ENCODE peak calls at places on chromosomes 4 and X, in five cellular contexts. B is body of pancreas, W is lung, I is thoracic aorta, K is heart right ventricle. T is an unnamed sample.

GRCh38 chrX:39144965-39145364 is 343.7 kb downstream of the MID1IP1 start:
- DNase-seq in B (no peak), W (no peak), I (no peak), K (no peak), T (no peak)

GRCh38 chrX:8971116-8971515 is 62.8 kb downstream of the FAM9B start:
- DNase-seq in B (no peak), W (no peak), I (no peak), K (no peak), T (no peak)

GRCh38 chrX:38664285-38664684 is 102.9 kb downstream of the TSPAN7 start:
- DNase-seq in B (peak; percentile 14), W (no peak), I (no peak), K (peak; percentile 6), T (no peak)

GRCh38 chr4:149047368-149047767 is 605.2 kb upstream of the NR3C2 start:
- DNase-seq in B (no peak), W (no peak), I (no peak), K (no peak), T (no peak)

GRCh38 chr4:89549907-89550306 is 242.3 kb upstream of the GPRIN3 start:
- DNase-seq in B (no peak), W (no peak), I (no peak), K (no peak), T (no peak)

GRCh38 chr4:80172203-80172602 is 25.1 kb upstream of the PRDM8 start:
- DNase-seq in B (no peak), W (no peak), I (no peak), K (no peak), T (no peak)

GRCh38 chrX:111244238-111244750 is 26.0 kb downstream of the CAPN6 start:
- DNase-seq in B (no peak), W (no peak), I (no peak), K (no peak), T (no peak)

GRCh38 chr4:150244600-150244999 is 166.4 kb downstream of the DCLK2 start:
- DNase-seq in B (peak; percentile 18), W (no peak), I (no peak), K (no peak), T (no peak)

GRCh38 chrX:9788908-9789307 is 2.7 kb downstream of the SHROOM2 start:
- DNase-seq in B (peak; percentile 58), W (peak; percentile 35), I (no peak), K (no peak), T (no peak)

GRCh38 chrX:85627363-85627762 is 247.9 kb upstream of the POF1B start:
- DNase-seq in B (no peak), W (no peak), I (no peak), K (no peak), T (no peak)

GRCh38 chr4:81471361-81472248 is at the start of gene RASGEF1B:
- DNase-seq in B (peak; percentile 93), W (peak; percentile 89), I (peak; percentile 40), K (peak; percentile 88), T (peak; percentile 89)

GRCh38 chrX:40470830-40471429 is 109.8 kb upstream of the ATP6AP2 start:
- DNase-seq in B (no peak), W (no peak), I (no peak), K (no peak), T (no peak)

GRCh38 chrX:79604364-79604763 is 237.2 kb upstream of the ITM2A start:
- DNase-seq in B (no peak), W (no peak), I (no peak), K (no peak), T (no peak)

GRCh38 chrX:67749536-67749935 is 205.7 kb downstream of the AR start:
- DNase-seq in B (no peak), W (no peak), I (no peak), K (no peak), T (no peak)

DNA sequence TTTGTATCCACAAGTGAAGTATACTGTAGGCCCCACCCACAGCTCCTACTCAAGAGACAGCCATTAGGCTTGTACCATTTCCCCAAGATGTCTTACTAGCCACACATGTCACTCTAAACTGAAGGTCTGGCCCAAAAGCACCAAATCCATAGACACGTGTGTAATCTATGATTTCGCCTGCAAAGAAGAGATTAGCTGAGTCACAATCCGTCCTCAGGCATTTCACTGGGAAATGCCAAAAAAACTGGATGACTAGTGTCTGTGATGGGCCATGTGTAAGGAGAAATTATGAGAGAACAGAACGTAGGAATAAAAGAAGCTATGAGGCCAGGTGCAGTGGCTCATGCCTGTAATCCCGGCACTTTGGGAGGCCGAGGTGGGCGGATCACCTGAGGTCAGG is 21.9 kb upstream of the RP2 start:
- DNase-seq in B (no peak), W (no peak), I (no peak), K (no peak), T (no peak)
- TF ChIP-seq CTCF in B (no peak), W (no peak), I (no peak), K (no peak), T (no peak)

DNA sequence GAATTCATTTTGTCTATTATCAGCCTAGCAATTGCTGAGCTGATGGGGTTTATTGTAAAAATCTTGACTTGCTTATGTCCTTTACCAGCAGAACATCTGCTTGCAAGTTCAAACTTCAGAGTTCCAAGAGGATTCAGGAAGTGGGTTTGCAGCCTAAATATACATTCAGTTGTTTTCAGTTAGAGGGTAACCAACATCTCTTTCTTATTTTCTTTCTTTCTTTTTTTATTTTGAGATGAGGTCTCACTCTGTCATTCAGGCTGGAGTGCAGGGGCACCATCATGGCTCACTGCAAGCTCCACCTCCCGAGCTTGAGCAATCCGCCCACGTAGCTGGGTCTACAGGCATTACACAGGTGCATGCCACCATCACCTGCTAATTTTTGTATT is 31.4 kb upstream of the FHL1 start:
- DNase-seq in B (no peak), W (no peak), I (no peak), K (no peak), T (no peak)
- H3K27me3 ChIP-seq in B (no peaks in the 10 kb centered on the region), W (no peaks in the 10 kb centered on the region), I (no peaks in the 10 kb centered on the region), K (no peaks in the 10 kb centered on the region), T (no peaks in the 10 kb centered on the region)

GRCh38 chr4:157004279-157005161 is 32.9 kb upstream of the PDGFC start:
- DNase-seq in B (no peak), W (no peak), I (no peak), K (no peak), T (no peak)

GRCh38 chr4:156999175-156999517 is 27.5 kb upstream of the PDGFC start:
- DNase-seq in B (peak; percentile 67), W (peak; percentile 77), I (no peak), K (peak; percentile 58), T (no peak)

GRCh38 chr4:156992943-156993342 is 21.3 kb upstream of the PDGFC start:
- DNase-seq in B (no peak), W (no peak), I (no peak), K (no peak), T (no peak)

DNA sequence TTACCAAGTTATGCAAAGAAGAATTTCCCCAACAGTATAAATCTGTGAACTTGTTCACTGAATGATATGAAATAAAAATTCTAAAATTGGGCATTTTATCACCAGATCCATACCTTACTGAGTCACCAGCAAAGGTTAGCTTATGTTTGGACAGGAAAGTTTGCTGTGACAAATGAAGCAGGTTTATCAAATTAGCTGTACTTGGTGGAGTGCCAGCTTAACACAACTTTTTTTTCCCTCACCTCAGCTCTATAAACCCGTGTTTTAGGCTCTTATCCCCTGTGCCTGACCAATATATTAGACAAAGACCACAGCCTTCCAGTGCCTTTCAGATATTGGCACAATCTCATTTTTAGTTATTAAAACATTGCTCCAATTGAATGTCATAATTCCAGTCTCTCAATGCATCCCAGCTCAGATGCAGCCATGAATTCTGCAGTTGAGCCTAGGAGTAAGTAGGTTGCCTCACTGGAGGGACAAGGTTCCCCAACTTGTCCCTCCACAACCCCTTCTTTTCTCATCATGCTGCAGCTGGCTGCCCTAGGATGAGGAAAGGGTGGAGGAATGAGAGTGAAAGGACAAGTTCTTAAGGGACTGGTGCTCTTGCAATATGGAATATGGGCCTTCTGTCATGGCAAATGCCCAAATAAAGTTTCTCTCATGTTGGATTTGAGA is 27.0 kb upstream of the PDGFC start:
- DNase-seq in B (peak; percentile 18), W (no peak), I (no peak), K (no peak), T (no peak)
- H3K27ac ChIP-seq in B (peak overlapping the region; percentile 66), W (peak overlapping the region; percentile 56), I (peak overlapping the region; percentile 31), K (no peak overlapping the region), T (no peak overlapping the region)

DNA sequence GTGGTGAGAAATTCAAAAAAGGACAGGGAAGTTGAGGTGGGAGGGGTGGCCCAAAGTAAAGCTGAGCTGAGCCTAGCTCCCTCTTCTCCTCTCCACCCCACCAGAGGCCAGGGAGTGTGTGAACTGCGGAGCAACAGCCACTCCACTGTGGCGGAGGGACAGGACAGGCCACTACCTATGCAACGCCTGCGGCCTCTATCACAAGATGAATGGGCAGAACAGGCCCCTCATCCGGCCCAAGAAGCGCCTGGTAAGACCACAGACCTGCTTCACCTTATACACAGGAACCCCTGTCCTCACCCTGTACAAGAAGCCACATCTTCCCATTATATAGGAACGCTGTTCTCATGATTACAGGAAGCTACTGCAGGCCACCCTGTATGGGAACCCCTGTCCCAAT is 5.8 kb downstream of the GATA1 start:
- DNase-seq in B (no peak), W (no peak), I (no peak), K (no peak), T (no peak)
- TF ChIP-seq CTCF in B (no peak), W (no peak), I (no peak), K (no peak), T (no peak)

DNA sequence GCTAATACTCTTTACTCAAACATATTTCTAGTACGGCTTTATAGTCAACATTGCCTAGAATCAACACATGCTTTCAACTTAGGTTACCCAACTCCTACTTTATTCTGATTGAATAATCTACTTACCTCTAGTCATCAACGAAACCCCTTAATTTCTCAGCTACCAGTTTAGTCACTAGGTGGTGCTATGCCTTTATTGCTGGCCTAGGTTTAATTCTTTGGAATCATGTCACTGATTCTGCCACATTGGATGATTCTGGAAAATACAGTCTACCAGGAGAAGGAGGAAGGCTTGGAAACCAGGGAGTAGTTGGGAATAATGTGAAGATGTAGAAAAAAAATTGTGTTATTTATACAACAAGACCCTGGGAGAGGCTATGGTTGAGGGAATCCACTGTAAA is 167.7 kb downstream of the DCAF12L2 start:
- DNase-seq in B (no peak), W (no peak), I (no peak), K (no peak), T (no peak)
- H3K27me3 ChIP-seq in B (no peaks in the 10 kb centered on the region), W (no peaks in the 10 kb centered on the region), I (no peaks in the 10 kb centered on the region), K (no peaks in the 10 kb centered on the region), T (no peaks in the 10 kb centered on the region)

T was measured in CD4-positive, alpha-beta T cell.